ENCODE peak calls at places on chromosomes 12 and 14, in nine cellular contexts. One of them, this sample, is unnamed.

GRCh38 chr12:117832459-117833457 is 136.0 kb downstream of the KSR2 start:
- DNase-seq in pancreas: no peak
- DNase-seq in neural progenitor cell: no peak
- DNase-seq in gastrocnemius medialis: no peak
- DNase-seq in tibial artery: no peak
- DNase-seq in left ventricle myocardium inferior: no peak
- DNase-seq in astrocyte of the cerebellum: no peak
- DNase-seq in body of pancreas: no peak
- DNase-seq in AG10803: peak
- DNase-seq in this sample: no peak

GRCh38 chr12:45214739-45215418 is 1.0 kb upstream of the ANO6 start:
- DNase-seq in pancreas: peak
- DNase-seq in neural progenitor cell: no peak
- DNase-seq in gastrocnemius medialis: no peak
- DNase-seq in tibial artery: no peak
- DNase-seq in left ventricle myocardium inferior: no peak
- DNase-seq in astrocyte of the cerebellum: no peak
- DNase-seq in body of pancreas: no peak
- DNase-seq in AG10803: peak
- DNase-seq in this sample: peak

GRCh38 chr14:106094654-106095189 is 568.3 kb downstream of the TMEM121 start:
- DNase-seq in pancreas: no peak
- DNase-seq in neural progenitor cell: peak
- DNase-seq in gastrocnemius medialis: no peak
- DNase-seq in tibial artery: no peak
- DNase-seq in left ventricle myocardium inferior: no peak
- DNase-seq in astrocyte of the cerebellum: no peak
- DNase-seq in body of pancreas: peak
- DNase-seq in AG10803: no peak
- DNase-seq in this sample: no peak

GRCh38 chr12:117521327-117521726 is 159.9 kb upstream of the NOS1 start:
- DNase-seq in pancreas: no peak
- DNase-seq in neural progenitor cell: no peak
- DNase-seq in gastrocnemius medialis: no peak
- DNase-seq in tibial artery: no peak
- DNase-seq in left ventricle myocardium inferior: no peak
- DNase-seq in astrocyte of the cerebellum: no peak
- DNase-seq in body of pancreas: no peak
- DNase-seq in AG10803: peak
- DNase-seq in this sample: no peak

GRCh38 chr14:61559641-61560201 is 135.6 kb upstream of the HIF1A start:
- DNase-seq in pancreas: no peak
- DNase-seq in neural progenitor cell: peak
- DNase-seq in gastrocnemius medialis: no peak
- DNase-seq in tibial artery: no peak
- DNase-seq in left ventricle myocardium inferior: no peak
- DNase-seq in astrocyte of the cerebellum: no peak
- DNase-seq in body of pancreas: no peak
- DNase-seq in AG10803: no peak
- DNase-seq in this sample: no peak

GRCh38 chr12:87687362-87687761 is 341.8 kb downstream of the C12orf50 start:
- DNase-seq in pancreas: no peak
- DNase-seq in neural progenitor cell: no peak
- DNase-seq in gastrocnemius medialis: no peak
- DNase-seq in tibial artery: no peak
- DNase-seq in left ventricle myocardium inferior: no peak
- DNase-seq in astrocyte of the cerebellum: peak
- DNase-seq in body of pancreas: peak
- DNase-seq in AG10803: peak
- DNase-seq in this sample: peak

GRCh38 chr12:65570451-65571130 is 253.7 kb upstream of the HMGA2 start:
- DNase-seq in pancreas: no peak
- DNase-seq in neural progenitor cell: no peak
- DNase-seq in gastrocnemius medialis: no peak
- DNase-seq in tibial artery: no peak
- DNase-seq in left ventricle myocardium inferior: no peak
- DNase-seq in astrocyte of the cerebellum: no peak
- DNase-seq in body of pancreas: no peak
- DNase-seq in AG10803: no peak
- DNase-seq in this sample: no peak

GRCh38 chr14:94768521-94769412 is 1.1 kb downstream of the GSC start:
- DNase-seq in pancreas: no peak
- DNase-seq in neural progenitor cell: peak
- DNase-seq in gastrocnemius medialis: no peak
- DNase-seq in tibial artery: no peak
- DNase-seq in left ventricle myocardium inferior: no peak
- DNase-seq in astrocyte of the cerebellum: no peak
- DNase-seq in body of pancreas: no peak
- DNase-seq in AG10803: peak
- DNase-seq in this sample: no peak

GRCh38 chr12:91347686-91348085 is 165.1 kb upstream of the DCN start:
- DNase-seq in pancreas: no peak
- DNase-seq in neural progenitor cell: no peak
- DNase-seq in gastrocnemius medialis: no peak
- DNase-seq in tibial artery: no peak
- DNase-seq in left ventricle myocardium inferior: no peak
- DNase-seq in astrocyte of the cerebellum: no peak
- DNase-seq in body of pancreas: no peak
- DNase-seq in AG10803: peak
- DNase-seq in this sample: no peak

GRCh38 chr12:49273726-49274395 is 9.0 kb downstream of the TUBA1C start:
- DNase-seq in pancreas: no peak
- DNase-seq in neural progenitor cell: no peak
- DNase-seq in gastrocnemius medialis: no peak
- DNase-seq in tibial artery: no peak
- DNase-seq in left ventricle myocardium inferior: no peak
- DNase-seq in astrocyte of the cerebellum: no peak
- DNase-seq in body of pancreas: no peak
- DNase-seq in AG10803: no peak
- DNase-seq in this sample: no peak

GRCh38 chr12:96220902-96221301 is 26.7 kb downstream of the ELK3 start:
- DNase-seq in pancreas: no peak
- DNase-seq in neural progenitor cell: no peak
- DNase-seq in gastrocnemius medialis: no peak
- DNase-seq in tibial artery: no peak
- DNase-seq in left ventricle myocardium inferior: peak
- DNase-seq in astrocyte of the cerebellum: no peak
- DNase-seq in body of pancreas: no peak
- DNase-seq in AG10803: peak
- DNase-seq in this sample: no peak

GRCh38 chr14:32426596-32427408 is 97.7 kb downstream of the AKAP6 start:
- DNase-seq in pancreas: no peak
- DNase-seq in neural progenitor cell: peak
- DNase-seq in gastrocnemius medialis: no peak
- DNase-seq in tibial artery: no peak
- DNase-seq in left ventricle myocardium inferior: no peak
- DNase-seq in astrocyte of the cerebellum: no peak
- DNase-seq in body of pancreas: no peak
- DNase-seq in AG10803: no peak
- DNase-seq in this sample: no peak

GRCh38 chr12:78088391-78088832 is 257.7 kb downstream of the NAV3 start:
- DNase-seq in pancreas: no peak
- DNase-seq in neural progenitor cell: no peak
- DNase-seq in gastrocnemius medialis: no peak
- DNase-seq in tibial artery: no peak
- DNase-seq in left ventricle myocardium inferior: no peak
- DNase-seq in astrocyte of the cerebellum: no peak
- DNase-seq in body of pancreas: no peak
- DNase-seq in AG10803: peak
- DNase-seq in this sample: peak

DNA sequence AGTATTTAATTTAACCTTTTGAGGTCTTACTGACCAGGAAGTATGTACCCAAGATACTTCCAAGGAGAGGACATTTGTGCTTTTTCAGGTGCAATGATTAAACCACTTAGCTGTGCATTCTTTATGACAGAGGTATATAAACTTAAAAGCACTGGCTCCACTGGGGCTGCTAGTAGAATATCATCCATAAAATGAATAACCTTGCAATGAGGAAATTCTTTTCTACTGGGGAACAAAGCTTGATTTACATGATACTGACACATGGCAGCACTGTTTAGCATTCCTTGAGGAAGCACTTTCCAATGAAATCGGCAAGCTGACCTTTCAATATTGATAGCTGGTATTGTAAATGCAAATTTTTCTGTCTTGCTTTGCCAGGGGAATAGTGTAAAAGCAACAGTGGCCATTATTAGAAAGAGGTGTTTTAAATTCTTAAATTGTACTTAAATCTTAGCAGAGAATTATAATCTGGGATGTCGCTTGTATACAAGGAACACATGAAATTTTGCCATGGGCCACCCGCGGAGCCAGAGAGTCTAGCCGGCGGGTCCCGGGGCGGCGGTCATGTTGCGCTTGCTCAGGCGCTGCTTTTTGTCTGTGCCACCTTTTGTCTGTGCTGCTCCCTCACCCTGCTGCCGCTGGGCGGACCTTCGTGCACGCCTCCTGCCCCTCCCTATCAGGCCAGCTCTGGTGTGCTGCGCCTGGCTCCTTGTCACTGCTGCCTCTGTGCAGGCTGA is 20.9 kb upstream of the BLTP3B start:
- DNase-seq in pancreas: peak
- DNase-seq in neural progenitor cell: peak
- DNase-seq in gastrocnemius medialis: peak
- DNase-seq in tibial artery: peak
- DNase-seq in left ventricle myocardium inferior: peak
- DNase-seq in astrocyte of the cerebellum: no peak
- DNase-seq in body of pancreas: peak
- DNase-seq in AG10803: peak
- DNase-seq in this sample: peak
- TF ChIP-seq CTCF in pancreas: no peak
- TF ChIP-seq CTCF in neural progenitor cell: peak
- TF ChIP-seq CTCF in gastrocnemius medialis: peak
- TF ChIP-seq CTCF in tibial artery: peak
- TF ChIP-seq CTCF in left ventricle myocardium inferior: peak
- TF ChIP-seq CTCF in astrocyte of the cerebellum: no peak
- TF ChIP-seq CTCF in body of pancreas: no peak
- TF ChIP-seq CTCF in AG10803: peak
- TF ChIP-seq CTCF in this sample: peak

DNA sequence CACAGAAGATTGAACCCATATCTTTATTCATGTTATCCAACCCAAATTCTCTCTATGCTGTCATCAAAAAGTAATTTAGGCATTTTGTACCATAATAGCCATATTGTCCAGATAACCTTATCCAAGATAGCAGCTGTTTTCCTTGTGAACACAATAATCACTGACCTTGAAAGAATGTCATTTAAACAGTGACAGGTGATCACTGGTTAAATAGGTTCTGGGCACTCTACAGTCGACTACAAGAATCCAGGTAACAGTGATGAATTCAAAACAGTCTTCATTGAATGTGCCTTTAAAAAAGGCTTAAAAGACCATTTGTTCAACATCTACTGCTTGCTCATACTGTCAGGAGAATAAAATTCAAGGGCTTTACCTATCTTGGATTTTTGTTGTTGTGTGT is 4.6 kb upstream of the SPX start:
- DNase-seq in pancreas: no peak
- DNase-seq in neural progenitor cell: no peak
- DNase-seq in gastrocnemius medialis: no peak
- DNase-seq in tibial artery: no peak
- DNase-seq in left ventricle myocardium inferior: no peak
- DNase-seq in astrocyte of the cerebellum: no peak
- DNase-seq in body of pancreas: no peak
- DNase-seq in AG10803: no peak
- DNase-seq in this sample: no peak
- H3K4me3 ChIP-seq in pancreas: no peak
- H3K4me3 ChIP-seq in neural progenitor cell: no peak
- H3K4me3 ChIP-seq in gastrocnemius medialis: no peak
- H3K4me3 ChIP-seq in tibial artery: no peak
- H3K4me3 ChIP-seq in left ventricle myocardium inferior: no peak
- H3K4me3 ChIP-seq in astrocyte of the cerebellum: no peak
- H3K4me3 ChIP-seq in body of pancreas: no peak
- H3K4me3 ChIP-seq in AG10803: no peak
- H3K4me3 ChIP-seq in this sample: no peak

DNA sequence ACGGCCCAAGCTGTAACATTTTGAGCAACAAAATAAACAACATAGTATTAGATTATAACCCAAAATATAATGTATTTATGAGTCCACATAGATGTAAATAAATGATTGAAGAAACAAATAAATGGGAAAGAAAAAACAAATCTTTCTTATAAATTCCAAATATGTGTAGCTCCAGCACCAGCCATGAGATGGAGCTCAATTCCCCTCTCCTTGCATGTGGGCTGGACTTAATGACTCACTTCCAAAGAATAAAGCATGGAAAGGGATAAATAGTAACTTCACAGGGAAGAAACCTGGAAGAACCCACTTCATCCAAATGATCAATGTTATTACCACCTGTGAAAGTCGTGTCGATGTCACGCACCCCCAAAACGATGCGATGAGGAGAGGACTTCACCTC is 158.8 kb downstream of the RPAP3 start:
- DNase-seq in pancreas: no peak
- DNase-seq in neural progenitor cell: peak
- DNase-seq in gastrocnemius medialis: no peak
- DNase-seq in tibial artery: no peak
- DNase-seq in left ventricle myocardium inferior: no peak
- DNase-seq in astrocyte of the cerebellum: no peak
- DNase-seq in body of pancreas: no peak
- DNase-seq in AG10803: peak
- DNase-seq in this sample: peak
- TF ChIP-seq CTCF in pancreas: no peak
- TF ChIP-seq CTCF in neural progenitor cell: peak
- TF ChIP-seq CTCF in gastrocnemius medialis: no peak
- TF ChIP-seq CTCF in tibial artery: no peak
- TF ChIP-seq CTCF in left ventricle myocardium inferior: no peak
- TF ChIP-seq CTCF in astrocyte of the cerebellum: peak
- TF ChIP-seq CTCF in body of pancreas: no peak
- TF ChIP-seq CTCF in AG10803: peak
- TF ChIP-seq CTCF in this sample: peak

GRCh38 chr12:8948711-8949524 is 527 bp downstream of the M6PR start:
- DNase-seq in pancreas: peak
- DNase-seq in neural progenitor cell: peak
- DNase-seq in gastrocnemius medialis: no peak
- DNase-seq in tibial artery: no peak
- DNase-seq in left ventricle myocardium inferior: no peak
- DNase-seq in astrocyte of the cerebellum: no peak
- DNase-seq in body of pancreas: no peak
- DNase-seq in AG10803: peak
- DNase-seq in this sample: peak

GRCh38 chr12:8950287-8950574 is 786 bp upstream of the M6PR start:
- DNase-seq in pancreas: no peak
- DNase-seq in neural progenitor cell: no peak
- DNase-seq in gastrocnemius medialis: no peak
- DNase-seq in tibial artery: no peak
- DNase-seq in left ventricle myocardium inferior: no peak
- DNase-seq in astrocyte of the cerebellum: no peak
- DNase-seq in body of pancreas: no peak
- DNase-seq in AG10803: no peak
- DNase-seq in this sample: no peak

GRCh38 chr12:8949525-8950286 is at the start of gene M6PR:
- DNase-seq in pancreas: peak
- DNase-seq in neural progenitor cell: peak
- DNase-seq in gastrocnemius medialis: peak
- DNase-seq in tibial artery: peak
- DNase-seq in left ventricle myocardium inferior: peak
- DNase-seq in astrocyte of the cerebellum: peak
- DNase-seq in body of pancreas: peak
- DNase-seq in AG10803: peak
- DNase-seq in this sample: peak

GRCh38 chr12:8946733-8947132 is 2.7 kb downstream of the M6PR start:
- DNase-seq in pancreas: no peak
- DNase-seq in neural progenitor cell: no peak
- DNase-seq in gastrocnemius medialis: no peak
- DNase-seq in tibial artery: no peak
- DNase-seq in left ventricle myocardium inferior: no peak
- DNase-seq in astrocyte of the cerebellum: no peak
- DNase-seq in body of pancreas: no peak
- DNase-seq in AG10803: no peak
- DNase-seq in this sample: no peak

GRCh38 chr12:8947737-8948136 is 1.7 kb downstream of the M6PR start:
- DNase-seq in pancreas: no peak
- DNase-seq in neural progenitor cell: no peak
- DNase-seq in gastrocnemius medialis: no peak
- DNase-seq in tibial artery: no peak
- DNase-seq in left ventricle myocardium inferior: no peak
- DNase-seq in astrocyte of the cerebellum: no peak
- DNase-seq in body of pancreas: no peak
- DNase-seq in AG10803: no peak
- DNase-seq in this sample: no peak
- H3K4me3 ChIP-seq in pancreas: no peak
- H3K4me3 ChIP-seq in neural progenitor cell: peak
- H3K4me3 ChIP-seq in gastrocnemius medialis: no peak
- H3K4me3 ChIP-seq in tibial artery: no peak
- H3K4me3 ChIP-seq in left ventricle myocardium inferior: peak
- H3K4me3 ChIP-seq in astrocyte of the cerebellum: no peak
- H3K4me3 ChIP-seq in body of pancreas: no peak
- H3K4me3 ChIP-seq in AG10803: no peak
- H3K4me3 ChIP-seq in this sample: peak

This sample was measured in fibroblast of the aortic adventitia.